ENCODE peak calls at places on chromosome 2, in ten cellular contexts. One of them, this sample, is unnamed. For H3K4me1, the result is how much of the 10 kb centered on the place peaks cover.

GRCh38 chr2:25294573-25295462 is 46.9 kb downstream of the DNMT3A start:
- DNase-seq in CD8-positive, alpha-beta T cell: peak
- DNase-seq in thoracic aorta: peak
- DNase-seq in OCI-LY7: peak
- DNase-seq in ovary: peak
- DNase-seq in neural progenitor cell: no peak
- DNase-seq in Panc1: no peak
- DNase-seq in uterus: peak
- DNase-seq in body of pancreas: peak
- DNase-seq in A549: no peak
- DNase-seq in this sample: no peak

GRCh38 chr2:73075477-73076373 is 4.2 kb upstream of the SFXN5 start:
- DNase-seq in ovary: peak
- DNase-seq in Panc1: no peak
- DNase-seq in OCI-LY7: no peak
- DNase-seq in body of pancreas: no peak
- DNase-seq in uterus: peak
- DNase-seq in thoracic aorta: no peak
- DNase-seq in CD8-positive, alpha-beta T cell: no peak
- DNase-seq in A549: no peak
- DNase-seq in neural progenitor cell: no peak
- DNase-seq in this sample: no peak

GRCh38 chr2:8412586-8412985 is 269.3 kb upstream of the ID2 start:
- DNase-seq in ovary: no peak
- DNase-seq in thoracic aorta: no peak
- DNase-seq in body of pancreas: peak
- DNase-seq in Panc1: no peak
- DNase-seq in neural progenitor cell: peak
- DNase-seq in OCI-LY7: no peak
- DNase-seq in A549: no peak
- DNase-seq in uterus: peak
- DNase-seq in CD8-positive, alpha-beta T cell: no peak
- DNase-seq in this sample: no peak

GRCh38 chr2:203605302-203605701 is 70.2 kb upstream of the RAPH1 start:
- DNase-seq in CD8-positive, alpha-beta T cell: no peak
- DNase-seq in thoracic aorta: no peak
- DNase-seq in Panc1: no peak
- DNase-seq in OCI-LY7: no peak
- DNase-seq in A549: no peak
- DNase-seq in ovary: no peak
- DNase-seq in uterus: no peak
- DNase-seq in neural progenitor cell: no peak
- DNase-seq in body of pancreas: no peak
- DNase-seq in this sample: no peak

GRCh38 chr2:67645280-67646255 is 248.4 kb downstream of the ETAA1 start:
- DNase-seq in A549: no peak
- DNase-seq in CD8-positive, alpha-beta T cell: no peak
- DNase-seq in neural progenitor cell: no peak
- DNase-seq in thoracic aorta: no peak
- DNase-seq in Panc1: no peak
- DNase-seq in OCI-LY7: no peak
- DNase-seq in uterus: no peak
- DNase-seq in body of pancreas: no peak
- DNase-seq in ovary: no peak
- DNase-seq in this sample: no peak

GRCh38 chr2:12155308-12156061 is 409.1 kb downstream of the LPIN1 start:
- DNase-seq in thoracic aorta: no peak
- DNase-seq in OCI-LY7: peak
- DNase-seq in A549: no peak
- DNase-seq in body of pancreas: no peak
- DNase-seq in ovary: no peak
- DNase-seq in neural progenitor cell: no peak
- DNase-seq in CD8-positive, alpha-beta T cell: no peak
- DNase-seq in uterus: no peak
- DNase-seq in Panc1: peak
- DNase-seq in this sample: peak

GRCh38 chr2:100941646-100942240 is 60.3 kb upstream of the RPL31 start:
- DNase-seq in CD8-positive, alpha-beta T cell: no peak
- DNase-seq in OCI-LY7: no peak
- DNase-seq in A549: no peak
- DNase-seq in ovary: no peak
- DNase-seq in body of pancreas: no peak
- DNase-seq in Panc1: no peak
- DNase-seq in thoracic aorta: no peak
- DNase-seq in neural progenitor cell: no peak
- DNase-seq in uterus: no peak
- DNase-seq in this sample: no peak

GRCh38 chr2:241929551-241930490 is 60.3 kb downstream of the RTP5 start:
- DNase-seq in OCI-LY7: no peak
- DNase-seq in Panc1: no peak
- DNase-seq in ovary: no peak
- DNase-seq in uterus: no peak
- DNase-seq in thoracic aorta: no peak
- DNase-seq in neural progenitor cell: no peak
- DNase-seq in A549: no peak
- DNase-seq in CD8-positive, alpha-beta T cell: no peak
- DNase-seq in body of pancreas: no peak
- DNase-seq in this sample: no peak

GRCh38 chr2:70084973-70085710 is 2.1 kb upstream of the PCBP1 start:
- DNase-seq in OCI-LY7: peak
- DNase-seq in A549: no peak
- DNase-seq in uterus: no peak
- DNase-seq in neural progenitor cell: no peak
- DNase-seq in body of pancreas: peak
- DNase-seq in CD8-positive, alpha-beta T cell: peak
- DNase-seq in Panc1: no peak
- DNase-seq in thoracic aorta: no peak
- DNase-seq in ovary: peak
- DNase-seq in this sample: peak

GRCh38 chr2:147438897-147439296 is 405.9 kb upstream of the ACVR2A start:
- DNase-seq in thoracic aorta: no peak
- DNase-seq in uterus: no peak
- DNase-seq in ovary: no peak
- DNase-seq in neural progenitor cell: no peak
- DNase-seq in A549: no peak
- DNase-seq in body of pancreas: no peak
- DNase-seq in OCI-LY7: no peak
- DNase-seq in Panc1: no peak
- DNase-seq in CD8-positive, alpha-beta T cell: no peak
- DNase-seq in this sample: no peak

GRCh38 chr2:194383404-194383803 is 1273.6 kb upstream of the SLC39A10 start:
- DNase-seq in OCI-LY7: peak
- DNase-seq in thoracic aorta: no peak
- DNase-seq in Panc1: no peak
- DNase-seq in CD8-positive, alpha-beta T cell: no peak
- DNase-seq in body of pancreas: no peak
- DNase-seq in A549: no peak
- DNase-seq in neural progenitor cell: peak
- DNase-seq in ovary: no peak
- DNase-seq in uterus: no peak
- DNase-seq in this sample: peak

GRCh38 chr2:10452334-10452733 is 4.2 kb upstream of the ODC1 start:
- DNase-seq in thoracic aorta: no peak
- DNase-seq in neural progenitor cell: no peak
- DNase-seq in A549: peak
- DNase-seq in OCI-LY7: no peak
- DNase-seq in body of pancreas: peak
- DNase-seq in Panc1: no peak
- DNase-seq in CD8-positive, alpha-beta T cell: no peak
- DNase-seq in ovary: no peak
- DNase-seq in uterus: no peak
- DNase-seq in this sample: peak

GRCh38 chr2:73685770-73686438 is 43.7 kb upstream of the NAT8 start:
- DNase-seq in OCI-LY7: no peak
- DNase-seq in thoracic aorta: no peak
- DNase-seq in A549: no peak
- DNase-seq in neural progenitor cell: no peak
- DNase-seq in CD8-positive, alpha-beta T cell: no peak
- DNase-seq in ovary: peak
- DNase-seq in body of pancreas: peak
- DNase-seq in Panc1: no peak
- DNase-seq in uterus: no peak
- DNase-seq in this sample: no peak

GRCh38 chr2:220442012-220442411 is 814.6 kb downstream of the SLC4A3 start:
- DNase-seq in Panc1: no peak
- DNase-seq in A549: no peak
- DNase-seq in thoracic aorta: no peak
- DNase-seq in ovary: no peak
- DNase-seq in uterus: no peak
- DNase-seq in OCI-LY7: no peak
- DNase-seq in neural progenitor cell: no peak
- DNase-seq in body of pancreas: no peak
- DNase-seq in CD8-positive, alpha-beta T cell: no peak
- DNase-seq in this sample: no peak

DNA sequence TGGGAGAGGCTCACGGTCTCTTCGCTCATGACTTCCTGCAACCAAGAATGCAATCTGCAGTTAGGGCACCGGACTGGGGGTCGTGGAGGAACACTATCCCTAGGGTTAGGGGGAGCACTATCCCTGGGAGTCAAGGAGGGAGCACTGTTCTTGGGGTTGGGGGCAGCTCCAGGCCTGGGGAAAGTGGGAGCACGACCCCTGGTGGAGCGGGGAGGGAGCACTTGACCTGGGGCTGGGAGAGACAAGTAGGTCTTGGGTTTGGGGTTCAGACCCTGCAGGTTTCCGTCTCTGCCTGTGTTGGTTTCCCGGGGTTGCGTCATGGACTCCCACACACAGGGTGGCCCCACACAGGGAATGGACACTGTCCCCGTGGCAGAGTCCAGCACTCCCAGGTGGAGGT is 133.6 kb downstream of the TPO start:
- DNase-seq in A549: no peak
- DNase-seq in thoracic aorta: no peak
- DNase-seq in neural progenitor cell: no peak
- DNase-seq in uterus: no peak
- DNase-seq in CD8-positive, alpha-beta T cell: no peak
- DNase-seq in body of pancreas: no peak
- DNase-seq in ovary: no peak
- DNase-seq in OCI-LY7: no peak
- DNase-seq in Panc1: no peak
- DNase-seq in this sample: no peak
- TF ChIP-seq CTCF in A549: no peak
- TF ChIP-seq CTCF in thoracic aorta: no peak
- TF ChIP-seq CTCF in neural progenitor cell: peak
- TF ChIP-seq CTCF in uterus: no peak
- TF ChIP-seq CTCF in CD8-positive, alpha-beta T cell: no peak
- TF ChIP-seq CTCF in body of pancreas: no peak
- TF ChIP-seq CTCF in ovary: no peak
- TF ChIP-seq CTCF in OCI-LY7: peak
- TF ChIP-seq CTCF in Panc1: peak
- TF ChIP-seq CTCF in this sample: no peak

DNA sequence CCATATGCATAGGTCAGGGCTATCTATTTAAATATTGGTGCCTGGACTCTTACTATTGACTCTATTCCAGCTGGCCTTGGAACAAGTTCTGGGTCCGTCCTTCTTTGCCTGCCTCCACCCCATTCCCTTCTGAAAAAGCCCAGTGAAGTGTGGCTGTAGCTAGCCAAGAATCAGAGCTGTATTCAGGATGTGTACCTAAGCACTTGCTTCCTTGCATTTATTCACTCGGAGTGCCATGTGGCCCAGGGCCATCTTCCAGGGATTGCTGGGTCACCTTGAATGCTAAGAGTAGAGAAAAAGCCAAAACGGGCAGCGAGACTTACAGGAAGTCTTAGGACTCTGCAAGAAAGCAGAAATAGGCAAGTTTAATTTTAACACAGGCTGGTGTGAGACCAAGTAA is 4.0 kb downstream of the ITGA6 start:
- DNase-seq in body of pancreas: peak
- DNase-seq in thoracic aorta: no peak
- DNase-seq in A549: no peak
- DNase-seq in OCI-LY7: no peak
- DNase-seq in CD8-positive, alpha-beta T cell: no peak
- DNase-seq in ovary: no peak
- DNase-seq in uterus: no peak
- DNase-seq in Panc1: no peak
- DNase-seq in neural progenitor cell: no peak
- DNase-seq in this sample: peak
- H3K27ac ChIP-seq in body of pancreas: peak
- H3K27ac ChIP-seq in thoracic aorta: no peak
- H3K27ac ChIP-seq in A549: no peak
- H3K27ac ChIP-seq in OCI-LY7: no peak
- H3K27ac ChIP-seq in CD8-positive, alpha-beta T cell: no peak
- H3K27ac ChIP-seq in ovary: no peak
- H3K27ac ChIP-seq in uterus: peak
- H3K27ac ChIP-seq in Panc1: no peak
- H3K27ac ChIP-seq in neural progenitor cell: no peak
- H3K27ac ChIP-seq in this sample: peak

GRCh38 chr2:200377774-200378336 is 71.4 kb downstream of the SPATS2L start:
- DNase-seq in Panc1: no peak
- DNase-seq in A549: no peak
- DNase-seq in ovary: no peak
- DNase-seq in body of pancreas: peak
- DNase-seq in CD8-positive, alpha-beta T cell: no peak
- DNase-seq in thoracic aorta: no peak
- DNase-seq in uterus: no peak
- DNase-seq in OCI-LY7: no peak
- DNase-seq in neural progenitor cell: no peak
- DNase-seq in this sample: no peak
- H3K4me1 ChIP-seq in Panc1: half or more
- H3K4me1 ChIP-seq in A549: half or more
- H3K4me1 ChIP-seq in ovary: under half
- H3K4me1 ChIP-seq in body of pancreas: half or more
- H3K4me1 ChIP-seq in CD8-positive, alpha-beta T cell: under half
- H3K4me1 ChIP-seq in thoracic aorta: under half
- H3K4me1 ChIP-seq in uterus: under half
- H3K4me1 ChIP-seq in OCI-LY7: under half
- H3K4me1 ChIP-seq in neural progenitor cell: under half
- H3K4me1 ChIP-seq in this sample: under half

GRCh38 chr2:64558682-64559081 is 34.6 kb downstream of the AFTPH start:
- DNase-seq in ovary: no peak
- DNase-seq in Panc1: no peak
- DNase-seq in thoracic aorta: no peak
- DNase-seq in neural progenitor cell: no peak
- DNase-seq in OCI-LY7: no peak
- DNase-seq in A549: no peak
- DNase-seq in body of pancreas: no peak
- DNase-seq in uterus: no peak
- DNase-seq in CD8-positive, alpha-beta T cell: no peak
- DNase-seq in this sample: no peak

GRCh38 chr2:64565358-64565757 is 41.2 kb downstream of the AFTPH start:
- DNase-seq in Panc1: no peak
- DNase-seq in uterus: no peak
- DNase-seq in OCI-LY7: no peak
- DNase-seq in body of pancreas: no peak
- DNase-seq in neural progenitor cell: no peak
- DNase-seq in A549: no peak
- DNase-seq in ovary: no peak
- DNase-seq in thoracic aorta: no peak
- DNase-seq in CD8-positive, alpha-beta T cell: no peak
- DNase-seq in this sample: no peak

GRCh38 chr2:64565949-64566705 is 42.0 kb downstream of the AFTPH start:
- DNase-seq in OCI-LY7: no peak
- DNase-seq in ovary: no peak
- DNase-seq in A549: no peak
- DNase-seq in CD8-positive, alpha-beta T cell: no peak
- DNase-seq in neural progenitor cell: no peak
- DNase-seq in body of pancreas: no peak
- DNase-seq in thoracic aorta: no peak
- DNase-seq in Panc1: no peak
- DNase-seq in uterus: no peak
- DNase-seq in this sample: peak

GRCh38 chr2:64563436-64563938 is 39.4 kb downstream of the AFTPH start:
- DNase-seq in thoracic aorta: no peak
- DNase-seq in ovary: no peak
- DNase-seq in body of pancreas: no peak
- DNase-seq in CD8-positive, alpha-beta T cell: no peak
- DNase-seq in Panc1: no peak
- DNase-seq in OCI-LY7: no peak
- DNase-seq in A549: no peak
- DNase-seq in neural progenitor cell: no peak
- DNase-seq in uterus: no peak
- DNase-seq in this sample: no peak

GRCh38 chr2:64562148-64562784 is 38.1 kb downstream of the AFTPH start:
- DNase-seq in neural progenitor cell: no peak
- DNase-seq in thoracic aorta: no peak
- DNase-seq in OCI-LY7: peak
- DNase-seq in ovary: no peak
- DNase-seq in CD8-positive, alpha-beta T cell: no peak
- DNase-seq in A549: peak
- DNase-seq in body of pancreas: no peak
- DNase-seq in Panc1: no peak
- DNase-seq in uterus: no peak
- DNase-seq in this sample: no peak
- TF ChIP-seq CTCF in neural progenitor cell: peak
- TF ChIP-seq CTCF in thoracic aorta: peak
- TF ChIP-seq CTCF in OCI-LY7: peak
- TF ChIP-seq CTCF in ovary: no peak
- TF ChIP-seq CTCF in CD8-positive, alpha-beta T cell: peak
- TF ChIP-seq CTCF in A549: peak
- TF ChIP-seq CTCF in body of pancreas: peak
- TF ChIP-seq CTCF in Panc1: peak
- TF ChIP-seq CTCF in uterus: peak
- TF ChIP-seq CTCF in this sample: peak

This sample was measured in foreskin keratinocyte.